ENCODE peak calls at places on chromosome 3, in five cellular contexts. R is WERI-Rb-1, E is A673, G is endodermal cell, W is HFFc6. C is an unnamed sample.

GRCh38 chr3:128967748-128968147 is 26.1 kb downstream of the CFAP92 start:
- DNase-seq in R (no peak), E (no peak), G (no peak), W (no peak), C (no peak)

GRCh38 chr3:98655666-98656065 is 62.3 kb upstream of the CPOX start:
- DNase-seq in R (no peak), E (no peak), G (no peak), W (peak; percentile 44), C (no peak)

GRCh38 chr3:134564991-134565390 is 79.1 kb downstream of the CEP63 start:
- DNase-seq in R (no peak), E (no peak), G (no peak), W (no peak), C (no peak)

GRCh38 chr3:168061332-168061996 is 34.3 kb downstream of the GOLIM4 start:
- DNase-seq in R (no peak), E (peak; percentile 16), G (no peak), W (no peak), C (no peak)

GRCh38 chr3:83729576-83729975 is 1229.2 kb upstream of the CADM2 start:
- DNase-seq in R (no peak), E (no peak), G (no peak), W (no peak), C (no peak)

GRCh38 chr3:9704343-9705322 is 1.0 kb downstream of the CPNE9 start:
- DNase-seq in R (peak; percentile 70), E (peak; percentile 37), G (peak; percentile 97), W (no peak), C (no peak)

GRCh38 chr3:58564456-58565160 is 12.6 kb downstream of the FAM107A start:
- DNase-seq in R (no peak), E (no peak), G (peak; percentile 49), W (peak; percentile 85), C (no peak)

GRCh38 chr3:54968546-54969172 is 40.8 kb upstream of the LRTM1 start:
- DNase-seq in R (no peak), E (no peak), G (no peak), W (peak; percentile 61), C (no peak)

GRCh38 chr3:45034612-45035252 is 8.6 kb downstream of the CLEC3B start:
- DNase-seq in R (peak; percentile 32), E (no peak), G (no peak), W (no peak), C (no peak)

GRCh38 chr3:50950591-50950990 is 275.9 kb downstream of the DOCK3 start:
- DNase-seq in R (no peak), E (no peak), G (no peak), W (no peak), C (no peak)

GRCh38 chr3:145727416-145727930 is 433.5 kb downstream of the PLOD2 start:
- DNase-seq in R (no peak), E (no peak), G (no peak), W (no peak), C (no peak)

GRCh38 chr3:102078864-102079808 is 229.8 kb downstream of the NFKBIZ start:
- DNase-seq in R (no peak), E (no peak), G (peak; percentile 54), W (no peak), C (no peak)

GRCh38 chr3:183845608-183846288 is 20.4 kb upstream of the MAP6D1 start:
- DNase-seq in R (no peak), E (no peak), G (no peak), W (peak; percentile 30), C (no peak)

GRCh38 chr3:144652573-144652972 is 681.0 kb downstream of the DIPK2A start:
- DNase-seq in R (no peak), E (no peak), G (no peak), W (no peak), C (peak; percentile 34)

GRCh38 chr3:86180696-86181095 is 810.3 kb downstream of the VGLL3 start:
- DNase-seq in R (peak; percentile 25), E (peak; percentile 23), G (peak; percentile 61), W (no peak), C (no peak)

GRCh38 chr3:129116482-129116946 is 5.1 kb downstream of the RAB43 start:
- DNase-seq in R (no peak), E (no peak), G (peak; percentile 64), W (no peak), C (no peak)

GRCh38 chr3:127277591-127277990 is 10.3 kb downstream of the PRR20G start:
- DNase-seq in R (no peak), E (no peak), G (no peak), W (no peak), C (no peak)

GRCh38 chr3:5357089-5357488 is 169.6 kb downstream of the EDEM1 start:
- DNase-seq in R (no peak), E (no peak), G (no peak), W (no peak), C (no peak)

GRCh38 chr3:73718326-73719110 is 93.8 kb upstream of the PDZRN3 start:
- DNase-seq in R (no peak), E (no peak), G (no peak), W (peak; percentile 34), C (no peak)

GRCh38 chr3:129602309-129602708 is 4.2 kb downstream of the PLXND1 start:
- DNase-seq in R (peak; percentile 39), E (no peak), G (peak; percentile 96), W (no peak), C (no peak)

GRCh38 chr3:158839966-158840365 is 38.1 kb downstream of the MFSD1 start:
- DNase-seq in R (no peak), E (no peak), G (no peak), W (no peak), C (no peak)

GRCh38 chr3:177681852-177682251 is 484.6 kb upstream of the TBL1XR1 start:
- DNase-seq in R (no peak), E (no peak), G (no peak), W (no peak), C (no peak)

GRCh38 chr3:195803309-195803908 is 8.3 kb downstream of the MUC4 start:
- DNase-seq in R (no peak), E (no peak), G (peak; percentile 41), W (peak; percentile 28), C (peak; percentile 5)

GRCh38 chr3:184771158-184771730 is 40.7 kb upstream of the VPS8 start:
- DNase-seq in R (no peak), E (no peak), G (no peak), W (no peak), C (no peak)

GRCh38 chr3:54146383-54147239 is 24.3 kb downstream of the CACNA2D3 start:
- DNase-seq in R (peak; percentile 84), E (peak; percentile 17), G (peak; percentile 88), W (no peak), C (peak; percentile 15)

GRCh38 chr3:134008630-134009156 is 21.0 kb downstream of the SLCO2A1 start:
- DNase-seq in R (no peak), E (no peak), G (no peak), W (peak; percentile 87), C (no peak)

GRCh38 chr3:142981108-142981507 is 17.6 kb upstream of the PAQR9 start:
- DNase-seq in R (peak; percentile 26), E (no peak), G (no peak), W (no peak), C (no peak)
- TF ChIP-seq CTCF in R (peak; percentile 36), E (no peak), G (peak; percentile 44), W (no peak), C (no peak)

GRCh38 chr3:180989291-180990163 is at the start of gene DNAJC19:
- DNase-seq in R (peak; percentile 96), E (peak; percentile 97), G (peak; percentile 99), W (peak; percentile 97), C (peak; percentile 91)

GRCh38 chr3:180987344-180987743 is 2.2 kb downstream of the DNAJC19 start:
- DNase-seq in R (no peak), E (no peak), G (no peak), W (no peak), C (no peak)

GRCh38 chr3:180996415-180996932 is 6.9 kb upstream of the DNAJC19 start:
- DNase-seq in R (no peak), E (no peak), G (no peak), W (no peak), C (no peak)

DNA sequence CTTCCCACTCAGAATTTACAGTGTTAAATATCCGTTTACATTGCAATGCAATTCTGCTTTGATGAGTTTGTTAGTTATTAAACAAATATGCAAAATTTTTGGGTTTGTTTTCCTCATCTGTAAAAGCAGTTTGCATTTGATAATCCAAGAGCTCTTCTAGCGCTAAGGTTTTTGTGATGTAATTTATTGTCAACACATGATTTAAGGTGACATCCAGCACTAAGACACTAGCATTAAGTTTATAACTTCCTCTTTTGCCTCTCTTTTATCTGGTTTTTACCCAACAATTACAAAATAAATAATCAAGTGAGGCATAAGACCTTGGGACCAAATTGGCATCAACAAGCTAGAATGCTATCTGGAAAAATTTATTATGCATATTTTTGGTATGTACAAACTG is 958 bp upstream of the DNAJC19 start:
- DNase-seq in R (no peak), E (no peak), G (no peak), W (no peak), C (no peak)
- TF ChIP-seq CTCF in R (no peak), E (no peak), G (no peak), W (no peak), C (no peak)

GRCh38 chr3:80554304-80554703 is 786.5 kb upstream of the ROBO1 start:
- DNase-seq in R (no peak), E (no peak), G (no peak), W (no peak), C (no peak)

GRCh38 chr3:80556728-80557127 is 788.9 kb upstream of the ROBO1 start:
- DNase-seq in R (no peak), E (no peak), G (no peak), W (no peak), C (no peak)

GRCh38 chr3:80564391-80564790 is 796.6 kb upstream of the ROBO1 start:
- DNase-seq in R (no peak), E (no peak), G (no peak), W (no peak), C (no peak)

GRCh38 chr3:80559701-80560100 is 791.9 kb upstream of the ROBO1 start:
- DNase-seq in R (no peak), E (peak; percentile 16), G (no peak), W (no peak), C (no peak)
- TF ChIP-seq CTCF in R (no peak), E (peak; percentile 40), G (peak; percentile 21), W (no peak), C (no peak)

GRCh38 chr3:13229291-13229949 is 156.2 kb upstream of the IQSEC1 start:
- DNase-seq in R (peak; percentile 69), E (peak; percentile 33), G (peak; percentile 88), W (peak; percentile 13), C (no peak)
- TF ChIP-seq CTCF in R (peak; percentile 87), E (peak; percentile 52), G (peak; percentile 74), W (peak; percentile 47), C (peak; percentile 4)

GRCh38 chr3:119600732-119601131 is 3.0 kb downstream of the PLA1A start:
- DNase-seq in R (peak; percentile 78), E (peak; percentile 58), G (peak; percentile 90), W (no peak), C (no peak)
- TF ChIP-seq CTCF in R (peak; percentile 99), E (peak; percentile 72), G (peak; percentile 85), W (peak; percentile 71), C (peak; percentile 34)

GRCh38 chr3:140903196-140903595 is 38.4 kb upstream of the SLC25A36 start:
- DNase-seq in R (no peak), E (no peak), G (no peak), W (no peak), C (no peak)

GRCh38 chr3:140902791-140903190 is 38.8 kb upstream of the SLC25A36 start:
- DNase-seq in R (no peak), E (no peak), G (no peak), W (no peak), C (no peak)

GRCh38 chr3:140896997-140897396 is 44.6 kb upstream of the SLC25A36 start:
- DNase-seq in R (no peak), E (peak; percentile 3), G (no peak), W (no peak), C (no peak)

GRCh38 chr3:140899363-140899762 is 42.3 kb upstream of the SLC25A36 start:
- DNase-seq in R (no peak), E (no peak), G (no peak), W (no peak), C (no peak)

GRCh38 chr3:140898340-140899180 is 43.1 kb upstream of the SLC25A36 start:
- DNase-seq in R (peak; percentile 16), E (peak; percentile 76), G (no peak), W (peak; percentile 88), C (peak; percentile 62)
- TF ChIP-seq CTCF in R (peak; percentile 20), E (peak; percentile 68), G (peak; percentile 76), W (peak; percentile 78), C (peak; percentile 66)